ENCODE peak calls at places on chromosomes 6 and 20, in ten cellular contexts. O is stomach, I is HepG2, J is upper lobe of left lung, D is sigmoid colon, P is esophagus muscularis mucosa, E is ovary, S is H1, V is K562, A is A549. W is an unnamed sample.

GRCh38 chr6:121453191-121453590 is 17.7 kb downstream of the GJA1 start:
- DNase-seq in O (no peak), I (no peak), J (no peak), D (no peak), P (no peak), E (no peak), S (no peak), V (no peak), A (no peak), W (no peak)

GRCh38 chr6:136323431-136324112 is 33.9 kb upstream of the BCLAF1 start:
- DNase-seq in O (no peak), I (no peak), J (no peak), D (no peak), P (peak), E (peak), S (no peak), V (no peak), A (no peak), W (no peak)

GRCh38 chr20:24461848-24462247 is 7.6 kb upstream of the SYNDIG1 start:
- DNase-seq in O (no peak), I (no peak), J (no peak), D (no peak), P (no peak), E (no peak), S (no peak), V (no peak), A (no peak), W (no peak)

GRCh38 chr6:40997256-40997957 is 41.6 kb downstream of the UNC5CL start:
- DNase-seq in O (peak), I (peak), J (no peak), D (no peak), P (no peak), E (peak), S (peak), V (peak), A (peak), W (peak)

GRCh38 chr6:126631343-126631742 is 291.4 kb downstream of the CENPW start:
- DNase-seq in O (no peak), I (no peak), J (no peak), D (no peak), P (no peak), E (no peak), S (no peak), V (no peak), A (no peak), W (no peak)

GRCh38 chr6:106974999-106975698 is 620 bp upstream of the CD24 start:
- DNase-seq in O (peak), I (no peak), J (peak), D (no peak), P (no peak), E (no peak), S (peak), V (peak), A (peak), W (peak)

GRCh38 chr6:56840467-56841371 is 114.2 kb upstream of the BEND6 start:
- DNase-seq in O (no peak), I (peak), J (no peak), D (no peak), P (no peak), E (no peak), S (no peak), V (no peak), A (no peak), W (no peak)

GRCh38 chr6:6560909-6561308 is 27.6 kb upstream of the LY86 start:
- DNase-seq in O (no peak), I (no peak), J (no peak), D (no peak), P (no peak), E (no peak), S (no peak), V (no peak), A (no peak), W (no peak)

GRCh38 chr20:51447097-51447764 is 95.3 kb downstream of the NFATC2 start:
- DNase-seq in O (no peak), I (peak), J (no peak), D (peak), P (no peak), E (peak), S (no peak), V (no peak), A (peak), W (peak)

GRCh38 chr6:152529364-152529763 is 107.8 kb downstream of the SYNE1 start:
- DNase-seq in O (no peak), I (no peak), J (no peak), D (no peak), P (no peak), E (no peak), S (no peak), V (no peak), A (no peak), W (no peak)

GRCh38 chr6:53056273-53056672 is 8.9 kb upstream of the FBXO9 start:
- DNase-seq in O (no peak), I (no peak), J (no peak), D (no peak), P (no peak), E (no peak), S (no peak), V (no peak), A (no peak), W (no peak)

GRCh38 chr6:166767191-166767590 is 140.1 kb upstream of the RPS6KA2 start:
- DNase-seq in O (peak), I (no peak), J (no peak), D (no peak), P (no peak), E (no peak), S (no peak), V (no peak), A (no peak), W (no peak)

GRCh38 chr6:36724514-36725385 is 27.1 kb downstream of the RAB44 start:
- DNase-seq in O (peak), I (peak), J (no peak), D (peak), P (no peak), E (peak), S (peak), V (peak), A (peak), W (peak)

GRCh38 chr6:44172759-44173500 is 14.3 kb downstream of the CAPN11 start:
- DNase-seq in O (peak), I (peak), J (no peak), D (peak), P (peak), E (peak), S (peak), V (peak), A (peak), W (peak)

GRCh38 chr20:11814276-11814675 is 103.4 kb upstream of the BTBD3 start:
- DNase-seq in O (no peak), I (no peak), J (no peak), D (no peak), P (no peak), E (no peak), S (no peak), V (no peak), A (no peak), W (no peak)

GRCh38 chr6:56199956-56200355 is 47.4 kb downstream of the COL21A1 start:
- DNase-seq in O (no peak), I (no peak), J (no peak), D (no peak), P (no peak), E (no peak), S (no peak), V (no peak), A (no peak), W (no peak)

GRCh38 chr6:148693882-148694484 is 52.8 kb upstream of the UST start:
- DNase-seq in O (no peak), I (no peak), J (no peak), D (no peak), P (no peak), E (no peak), S (no peak), V (no peak), A (no peak), W (no peak)

GRCh38 chr6:80003841-80004198 is 629 bp upstream of the TTK start:
- DNase-seq in O (no peak), I (no peak), J (no peak), D (peak), P (no peak), E (no peak), S (peak), V (no peak), A (no peak), W (peak)

GRCh38 chr6:35723587-35723986 is 13.2 kb upstream of the ARMC12 start:
- DNase-seq in O (no peak), I (no peak), J (no peak), D (no peak), P (no peak), E (no peak), S (no peak), V (no peak), A (no peak), W (no peak)

GRCh38 chr20:63698739-63699465 is 2.5 kb downstream of the TNFRSF6B start:
- DNase-seq in O (no peak), I (no peak), J (peak), D (peak), P (no peak), E (peak), S (no peak), V (no peak), A (peak), W (peak)

GRCh38 chr20:32484221-32485125 is 100.7 kb downstream of the NOL4L start:
- DNase-seq in O (peak), I (no peak), J (peak), D (peak), P (no peak), E (no peak), S (peak), V (no peak), A (peak), W (peak)

GRCh38 chr6:91634791-91635190 is 1047.9 kb upstream of the MAP3K7 start:
- DNase-seq in O (no peak), I (no peak), J (no peak), D (no peak), P (no peak), E (no peak), S (no peak), V (no peak), A (no peak), W (no peak)

GRCh38 chr6:131683479-131683878 is 17.7 kb downstream of the OR2A4 start:
- DNase-seq in O (no peak), I (no peak), J (no peak), D (no peak), P (no peak), E (no peak), S (no peak), V (no peak), A (no peak), W (no peak)

GRCh38 chr6:73388800-73389512 is 5.7 kb upstream of the DDX43 start:
- DNase-seq in O (peak), I (peak), J (peak), D (peak), P (no peak), E (peak), S (peak), V (peak), A (peak), W (peak)

GRCh38 chr20:23782366-23782983 is 31.7 kb upstream of the CST1 start:
- DNase-seq in O (no peak), I (no peak), J (no peak), D (no peak), P (peak), E (no peak), S (peak), V (peak), A (peak), W (no peak)

GRCh38 chr20:9985773-9986172 is 49.0 kb upstream of the ANKEF1 start:
- DNase-seq in O (no peak), I (no peak), J (no peak), D (no peak), P (no peak), E (no peak), S (no peak), V (no peak), A (no peak), W (no peak)

GRCh38 chr20:44204156-44204831 is 6.3 kb downstream of the OSER1 start:
- DNase-seq in O (no peak), I (no peak), J (no peak), D (no peak), P (no peak), E (no peak), S (no peak), V (peak), A (peak), W (no peak)

GRCh38 chr6:123810214-123810613 is 6.5 kb downstream of the NKAIN2 start:
- DNase-seq in O (no peak), I (no peak), J (no peak), D (no peak), P (no peak), E (no peak), S (no peak), V (no peak), A (no peak), W (no peak)

DNA sequence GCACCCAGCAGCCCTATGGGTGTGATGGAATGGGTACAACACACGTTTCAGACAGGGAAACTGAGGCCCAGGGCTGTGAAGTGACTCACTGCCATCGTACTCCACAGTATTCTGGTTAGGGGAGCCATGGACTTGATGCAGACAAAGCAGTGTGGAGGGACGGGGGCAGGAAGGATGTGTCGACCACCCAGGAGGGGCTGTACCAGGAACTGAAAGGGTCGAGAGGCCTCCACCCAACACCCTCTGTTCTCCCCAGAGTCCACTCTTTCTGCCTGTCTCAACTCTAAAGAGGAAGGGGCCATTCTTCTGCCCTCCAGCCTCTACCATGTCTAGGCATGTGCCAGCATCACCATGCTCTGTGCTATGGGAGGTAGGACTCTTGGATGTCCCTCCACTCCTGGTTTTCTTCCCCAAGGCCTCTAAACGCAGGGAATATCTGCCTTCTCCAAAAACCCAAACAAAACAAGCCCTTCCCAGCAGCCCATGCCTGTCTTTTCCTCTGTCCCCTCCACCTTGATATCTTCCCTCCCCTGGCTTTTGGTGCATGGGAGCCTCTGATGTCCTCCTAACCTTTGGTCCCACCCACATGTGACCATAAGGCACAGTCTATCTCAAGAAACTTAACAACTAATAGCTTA is 7.4 kb downstream of the SLC22A1 start:
- DNase-seq in O (no peak), I (no peak), J (no peak), D (no peak), P (no peak), E (no peak), S (no peak), V (no peak), A (no peak), W (no peak)
- TF ChIP-seq EP300 in O (no peak), I (no peak), J (no peak), D (no peak), P (no peak), E (no peak), S (no peak), V (no peak), A (no peak), W (no peak)

DNA sequence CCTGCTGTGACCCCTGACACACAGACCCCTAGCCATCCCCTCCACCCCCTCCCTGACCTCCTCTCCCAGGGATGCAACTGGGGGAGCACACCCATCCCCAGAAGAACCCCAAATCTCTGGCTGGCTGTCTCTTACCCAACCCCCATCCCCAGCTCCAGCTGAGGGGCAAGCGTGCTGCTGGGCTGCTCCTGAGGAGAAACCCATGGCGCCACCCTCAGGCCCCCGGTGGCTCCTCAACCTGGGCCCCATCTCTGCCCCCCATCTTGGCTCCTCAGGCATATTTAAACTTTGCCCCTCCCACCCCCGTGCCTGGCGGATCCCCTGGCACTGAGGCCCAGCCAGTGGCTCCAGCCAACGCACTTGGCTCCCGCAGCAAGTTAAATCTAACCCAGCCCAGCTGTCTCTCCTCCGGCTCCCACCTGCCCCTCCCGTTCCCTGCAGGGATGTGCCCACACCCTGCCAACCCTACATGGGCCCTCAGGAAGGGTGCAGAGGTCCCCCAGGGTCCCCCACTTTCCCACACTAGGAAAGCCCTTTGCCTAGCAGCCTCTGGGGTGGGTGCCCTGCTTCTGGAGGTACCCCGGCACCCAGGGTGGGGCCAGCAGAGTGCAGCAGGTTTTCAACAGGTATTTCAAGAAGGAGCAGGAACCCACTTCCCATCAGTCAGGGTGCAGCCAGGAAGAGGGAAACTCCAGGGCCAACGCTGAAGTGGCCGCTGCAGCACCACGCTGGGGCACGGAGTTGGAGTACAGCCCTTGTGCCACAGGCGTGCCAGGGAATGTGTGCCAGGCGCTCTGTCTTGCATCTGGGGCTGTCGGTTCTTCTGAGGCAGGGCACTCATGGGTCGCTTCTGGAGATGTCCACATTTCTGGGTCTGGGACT is 5.3 kb upstream of the OSBPL2 start:
- DNase-seq in O (peak), I (no peak), J (peak), D (no peak), P (no peak), E (no peak), S (no peak), V (no peak), A (no peak), W (no peak)
- TF ChIP-seq CTCF in O (no peak), I (no peak), J (no peak), D (no peak), P (no peak), E (no peak), S (peak), V (no peak), A (no peak), W (no peak)

DNA sequence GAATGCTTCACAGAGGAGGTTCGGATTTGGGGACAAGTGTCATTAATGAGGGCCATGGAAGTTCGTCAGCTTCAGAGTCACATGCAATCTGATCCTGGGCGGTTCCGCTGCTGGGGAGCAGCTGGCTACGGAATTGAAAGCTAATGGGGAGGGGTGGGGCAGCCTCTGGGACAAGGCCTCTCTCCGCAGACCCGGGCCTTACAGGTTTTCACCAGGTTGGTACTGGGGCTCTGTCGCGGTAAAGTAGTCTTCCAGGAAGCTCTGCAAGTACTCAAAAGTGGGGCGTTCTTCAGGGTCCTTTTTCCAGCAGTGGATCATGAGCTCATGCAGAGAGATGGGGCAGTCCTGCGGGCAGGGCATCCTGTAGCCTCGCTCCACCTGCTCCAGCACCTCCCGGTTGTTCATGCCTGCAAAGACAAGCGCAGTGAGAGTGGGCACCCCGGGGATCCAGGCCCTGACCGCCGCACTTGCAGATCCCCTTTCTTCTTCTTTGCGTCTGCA is 55.9 kb upstream of the TRAF3IP2 start:
- DNase-seq in O (peak), I (no peak), J (no peak), D (no peak), P (no peak), E (no peak), S (peak), V (no peak), A (no peak), W (peak)
- H3K4me3 ChIP-seq in O (no peak), I (no peak), J (no peak), D (no peak), P (peak), E (no peak), S (peak), V (no peak), A (no peak), W (no peak)

GRCh38 chr20:59606566-59606965 is 2.2 kb downstream of the PHACTR3 start:
- DNase-seq in O (no peak), I (no peak), J (no peak), D (no peak), P (no peak), E (no peak), S (no peak), V (no peak), A (no peak), W (no peak)

GRCh38 chr20:59608871-59609270 is 4.5 kb downstream of the PHACTR3 start:
- DNase-seq in O (no peak), I (no peak), J (no peak), D (no peak), P (no peak), E (no peak), S (no peak), V (no peak), A (no peak), W (no peak)

GRCh38 chr20:59614714-59615113 is 10.4 kb downstream of the PHACTR3 start:
- DNase-seq in O (no peak), I (no peak), J (no peak), D (no peak), P (no peak), E (no peak), S (no peak), V (no peak), A (no peak), W (no peak)

GRCh38 chr20:59608396-59608795 is 4.1 kb downstream of the PHACTR3 start:
- DNase-seq in O (no peak), I (no peak), J (peak), D (no peak), P (no peak), E (no peak), S (no peak), V (no peak), A (no peak), W (no peak)

DNA sequence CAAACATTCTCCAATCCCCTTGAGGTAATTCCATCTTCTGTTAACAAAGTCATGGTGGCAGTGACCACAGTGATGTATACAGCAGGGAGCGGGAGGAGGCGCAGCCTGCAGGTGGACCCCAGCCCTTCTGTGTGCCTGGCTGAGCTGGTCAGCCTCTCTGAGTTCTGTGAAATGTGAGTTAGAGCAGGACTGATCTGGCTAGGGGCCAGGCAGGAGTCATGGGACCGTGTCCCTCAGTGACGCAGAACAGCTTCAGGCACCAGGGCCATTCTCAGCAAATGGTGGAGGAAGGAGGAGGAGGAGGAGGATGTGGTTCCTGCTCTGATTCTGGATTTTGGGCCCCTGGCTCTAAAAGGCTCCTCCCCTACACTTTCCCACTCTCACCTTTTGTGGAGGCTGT is 6.9 kb downstream of the PHACTR3 start:
- DNase-seq in O (no peak), I (no peak), J (peak), D (no peak), P (no peak), E (no peak), S (no peak), V (no peak), A (no peak), W (no peak)
- TF ChIP-seq EP300 in O (no peak), I (no peak), J (no peak), D (no peak), P (no peak), E (no peak), S (no peak), V (no peak), A (no peak), W (no peak)

W was measured in transverse colon.